ENCODE peak calls at places on chromosome 21, in four cellular contexts. One of them, this sample, is unnamed.

GRCh38 chr21:44582980-44583799 is 2.8 kb upstream of the KRTAP10-5 start:
- DNase-seq in COR-L47: peak; percentile 77
- DNase-seq in fibroblast of pulmonary artery: no peak
- DNase-seq in kidney glomerular epithelial cell: no peak
- DNase-seq in this sample: no peak

GRCh38 chr21:27407296-27407695 is 440.4 kb upstream of the ADAMTS5 start:
- DNase-seq in COR-L47: no peak
- DNase-seq in fibroblast of pulmonary artery: no peak
- DNase-seq in kidney glomerular epithelial cell: no peak
- DNase-seq in this sample: no peak

GRCh38 chr21:41402796-41403195 is 23.2 kb upstream of the MX1 start:
- DNase-seq in COR-L47: no peak
- DNase-seq in fibroblast of pulmonary artery: no peak
- DNase-seq in kidney glomerular epithelial cell: no peak
- DNase-seq in this sample: no peak

GRCh38 chr21:33078907-33079582 is 9.1 kb downstream of the OLIG1 start:
- DNase-seq in COR-L47: no peak
- DNase-seq in fibroblast of pulmonary artery: peak; percentile 14
- DNase-seq in kidney glomerular epithelial cell: peak; percentile 79
- DNase-seq in this sample: no peak

GRCh38 chr21:31491617-31492016 is 147.6 kb upstream of the TIAM1 start:
- DNase-seq in COR-L47: no peak
- DNase-seq in fibroblast of pulmonary artery: no peak
- DNase-seq in kidney glomerular epithelial cell: no peak
- DNase-seq in this sample: no peak

GRCh38 chr21:16954787-16955186 is 558.1 kb upstream of the CXADR start:
- DNase-seq in COR-L47: no peak
- DNase-seq in fibroblast of pulmonary artery: no peak
- DNase-seq in kidney glomerular epithelial cell: no peak
- DNase-seq in this sample: no peak

GRCh38 chr21:35648512-35648911 is 411.8 kb downstream of the SETD4 start:
- DNase-seq in COR-L47: peak; percentile 78
- DNase-seq in fibroblast of pulmonary artery: no peak
- DNase-seq in kidney glomerular epithelial cell: no peak
- DNase-seq in this sample: no peak

GRCh38 chr21:35026617-35027557 is 22.2 kb downstream of the RUNX1 start:
- DNase-seq in COR-L47: no peak
- DNase-seq in fibroblast of pulmonary artery: peak; percentile 69
- DNase-seq in kidney glomerular epithelial cell: no peak
- DNase-seq in this sample: peak; percentile 67

GRCh38 chr21:17386498-17386897 is 126.3 kb upstream of the CXADR start:
- DNase-seq in COR-L47: no peak
- DNase-seq in fibroblast of pulmonary artery: no peak
- DNase-seq in kidney glomerular epithelial cell: no peak
- DNase-seq in this sample: no peak

GRCh38 chr21:42056996-42057689 is 14.0 kb upstream of the UMODL1 start:
- DNase-seq in COR-L47: peak; percentile 90
- DNase-seq in fibroblast of pulmonary artery: peak; percentile 58
- DNase-seq in kidney glomerular epithelial cell: no peak
- DNase-seq in this sample: peak; percentile 55

GRCh38 chr21:46128106-46128982 is 27.0 kb downstream of the FTCD start:
- DNase-seq in COR-L47: no peak
- DNase-seq in fibroblast of pulmonary artery: no peak
- DNase-seq in kidney glomerular epithelial cell: no peak
- DNase-seq in this sample: peak; percentile 67

GRCh38 chr21:40732243-40732642 is 114.7 kb downstream of the DSCAM start:
- DNase-seq in COR-L47: no peak
- DNase-seq in fibroblast of pulmonary artery: no peak
- DNase-seq in kidney glomerular epithelial cell: no peak
- DNase-seq in this sample: no peak

GRCh38 chr21:39003982-39004775 is 179.1 kb downstream of the PSMG1 start:
- DNase-seq in COR-L47: no peak
- DNase-seq in fibroblast of pulmonary artery: peak; percentile 79
- DNase-seq in kidney glomerular epithelial cell: no peak
- DNase-seq in this sample: no peak

GRCh38 chr21:34272321-34272720 is 91.5 kb upstream of the KCNE2 start:
- DNase-seq in COR-L47: no peak
- DNase-seq in fibroblast of pulmonary artery: no peak
- DNase-seq in kidney glomerular epithelial cell: no peak
- DNase-seq in this sample: no peak

GRCh38 chr21:45328198-45329087 is 40.7 kb upstream of the POFUT2 start:
- DNase-seq in COR-L47: no peak
- DNase-seq in fibroblast of pulmonary artery: no peak
- DNase-seq in kidney glomerular epithelial cell: no peak
- DNase-seq in this sample: peak; percentile 16

GRCh38 chr21:46038341-46038829 is 56.8 kb downstream of the COL6A1 start:
- DNase-seq in COR-L47: no peak
- DNase-seq in fibroblast of pulmonary artery: no peak
- DNase-seq in kidney glomerular epithelial cell: no peak
- DNase-seq in this sample: no peak

GRCh38 chr21:43972850-43973633 is 39.1 kb upstream of the TRAPPC10 start:
- DNase-seq in COR-L47: no peak
- DNase-seq in fibroblast of pulmonary artery: no peak
- DNase-seq in kidney glomerular epithelial cell: no peak
- DNase-seq in this sample: no peak

GRCh38 chr21:42199488-42200463 is 19.2 kb upstream of the ABCG1 start:
- DNase-seq in COR-L47: no peak
- DNase-seq in fibroblast of pulmonary artery: peak; percentile 93
- DNase-seq in kidney glomerular epithelial cell: peak; percentile 55
- DNase-seq in this sample: no peak

GRCh38 chr21:45540601-45540970 is 1.7 kb downstream of the SLC19A1 start:
- DNase-seq in COR-L47: no peak
- DNase-seq in fibroblast of pulmonary artery: no peak
- DNase-seq in kidney glomerular epithelial cell: no peak
- DNase-seq in this sample: peak; percentile 17

GRCh38 chr21:40176732-40177131 is 309.5 kb downstream of the PCP4 start:
- DNase-seq in COR-L47: peak; percentile 95
- DNase-seq in fibroblast of pulmonary artery: no peak
- DNase-seq in kidney glomerular epithelial cell: no peak
- DNase-seq in this sample: no peak

GRCh38 chr21:34091032-34091431 is 17.7 kb downstream of the MRPS6 start:
- DNase-seq in COR-L47: no peak
- DNase-seq in fibroblast of pulmonary artery: no peak
- DNase-seq in kidney glomerular epithelial cell: no peak
- DNase-seq in this sample: no peak

GRCh38 chr21:31161157-31161556 is 122.9 kb upstream of the KRTAP19-8 start:
- DNase-seq in COR-L47: no peak
- DNase-seq in fibroblast of pulmonary artery: no peak
- DNase-seq in kidney glomerular epithelial cell: peak; percentile 50
- DNase-seq in this sample: no peak

GRCh38 chr21:45531393-45532215 is 10.6 kb downstream of the SLC19A1 start:
- DNase-seq in COR-L47: no peak
- DNase-seq in fibroblast of pulmonary artery: no peak
- DNase-seq in kidney glomerular epithelial cell: no peak
- DNase-seq in this sample: peak; percentile 46

GRCh38 chr21:31201144-31201543 is 142.9 kb downstream of the TIAM1 start:
- DNase-seq in COR-L47: no peak
- DNase-seq in fibroblast of pulmonary artery: peak; percentile 51
- DNase-seq in kidney glomerular epithelial cell: no peak
- DNase-seq in this sample: no peak

GRCh38 chr21:37871121-37871862 is 45.0 kb downstream of the KCNJ6 start:
- DNase-seq in COR-L47: no peak
- DNase-seq in fibroblast of pulmonary artery: peak; percentile 49
- DNase-seq in kidney glomerular epithelial cell: peak; percentile 28
- DNase-seq in this sample: no peak